ENCODE peak calls at places on chromosome 15, in eight cellular contexts. U is stimulated activated CD4-positive, alpha-beta T cell treated with anti-CD3 and anti-CD28 coated beads, Interleukin-1b, Interleukin-23, amount 100 ng/mL, for 24 hours; H is stimulated activated naive B cell treated with anti-CD40 and anti-IgM and Interleukin-4, amounts not matched to agents 10 μg/mL and 1 μg/mL and 100 μg/mL, for 72 hours; I is NCI-H510A treated with DMSO at 0.1 percent for 48 hours; A is NCI-H82; T is activated CD4-positive, CD25-positive, alpha-beta regulatory T cell treated with anti-CD3 and anti-CD28 coated beads, Interleukin-2, amount 50 U/mL, for 72 hours; J is activated CD4-positive, alpha-beta T cell treated with anti-CD3 and anti-CD28 coated beads, Interleukin-2, amount 10 ng/mL, durations not matched to agents 24 days and 14 days; Z is GM04504. G is an unnamed sample.

GRCh38 chr15:69666441-69666882 is 213.8 kb downstream of the RPLP1 start:
- DNase-seq in H (peak), J (peak), T (no peak), U (no peak), A (no peak), I (no peak), Z (no peak), G (no peak)

GRCh38 chr15:67148196-67148701 is 82.8 kb downstream of the SMAD3 start:
- DNase-seq in U (no peak), J (peak), A (no peak), Z (peak), I (no peak), T (no peak), H (no peak), G (no peak)

GRCh38 chr15:65821070-65821469 is 29.0 kb upstream of the DENND4A start:
- DNase-seq in U (no peak), T (no peak), H (no peak), Z (no peak), I (no peak), J (no peak), A (no peak), G (no peak)

GRCh38 chr15:58951388-58952060 is 18.0 kb upstream of the SLTM start:
- DNase-seq in I (peak), A (peak), Z (no peak), J (no peak), H (no peak), U (no peak), T (no peak), G (no peak)

GRCh38 chr15:98506711-98507110 is 141.6 kb upstream of the IGF1R start:
- DNase-seq in U (no peak), J (no peak), Z (no peak), H (no peak), A (no peak), I (no peak), T (no peak), G (no peak)

GRCh38 chr15:63583027-63583426 is 14.2 kb upstream of the FBXL22 start:
- DNase-seq in I (no peak), U (no peak), A (peak), T (no peak), Z (peak), J (peak), H (no peak), G (no peak)

GRCh38 chr15:91283155-91283554 is 183.1 kb downstream of the SV2B start:
- DNase-seq in H (no peak), A (no peak), T (no peak), U (no peak), J (no peak), I (no peak), Z (no peak), G (no peak)

GRCh38 chr15:94965593-94965992 is 734.2 kb downstream of the MCTP2 start:
- DNase-seq in I (no peak), U (no peak), H (no peak), J (no peak), Z (no peak), T (no peak), A (no peak), G (no peak)

GRCh38 chr15:95417761-95418160 is 912.7 kb upstream of the NR2F2 start:
- DNase-seq in I (no peak), H (no peak), A (no peak), U (no peak), Z (no peak), J (no peak), T (no peak), G (no peak)

GRCh38 chr15:91491131-91491950 is 362.2 kb upstream of the SLCO3A1 start:
- DNase-seq in T (no peak), Z (no peak), U (no peak), A (no peak), I (peak), J (peak), H (no peak), G (no peak)

GRCh38 chr15:65476942-65477341 is 40.5 kb downstream of the DPP8 start:
- DNase-seq in Z (peak), J (no peak), U (no peak), A (no peak), H (no peak), T (no peak), I (no peak), G (no peak)

GRCh38 chr15:80800067-80800466 is 20.9 kb downstream of the CEMIP start:
- DNase-seq in I (no peak), T (no peak), H (no peak), Z (no peak), J (no peak), A (no peak), U (no peak), G (no peak)

G was measured in mesothelial cell of epicardium.